ENCODE peak calls at places on chromosome 5, in ten cellular contexts. P, H, A, D, L, J, I, C, B and N are unnamed samples.

GRCh38 chr5:74521401-74521800 is 119.1 kb downstream of the ENC1 start:
- DNase-seq in P (no peak), H (no peak), A (no peak), D (no peak), L (no peak), J (no peak), I (no peak), C (no peak), B (no peak), N (no peak)

GRCh38 chr5:142507528-142507927 is 178.4 kb downstream of the FGF1 start:
- DNase-seq in P (no peak), H (no peak), A (no peak), D (peak), L (no peak), J (no peak), I (no peak), C (no peak), B (no peak), N (no peak)

GRCh38 chr5:156617426-156617825 is 232.7 kb upstream of the PPP1R2B start:
- DNase-seq in P (no peak), H (no peak), A (no peak), D (no peak), L (no peak), J (no peak), I (no peak), C (no peak), B (no peak), N (no peak)

GRCh38 chr5:3365501-3366215 is 230.0 kb upstream of the IRX1 start:
- DNase-seq in P (no peak), H (no peak), A (no peak), D (no peak), L (no peak), J (no peak), I (no peak), C (no peak), B (no peak), N (peak)

GRCh38 chr5:81755320-81755719 is 4.4 kb upstream of the SSBP2 start:
- DNase-seq in P (no peak), H (peak), A (peak), D (peak), L (no peak), J (peak), I (no peak), C (peak), B (peak), N (no peak)

GRCh38 chr5:68161156-68161555 is 54.4 kb upstream of the PIK3R1 start:
- DNase-seq in P (no peak), H (no peak), A (no peak), D (no peak), L (no peak), J (no peak), I (no peak), C (no peak), B (no peak), N (no peak)

GRCh38 chr5:134547999-134548626 is 22.6 kb downstream of the JADE2 start:
- DNase-seq in P (no peak), H (no peak), A (no peak), D (no peak), L (no peak), J (no peak), I (no peak), C (no peak), B (no peak), N (no peak)

GRCh38 chr5:168965638-168966037 is 335.3 kb downstream of the SLIT3 start:
- DNase-seq in P (no peak), H (no peak), A (no peak), D (no peak), L (no peak), J (no peak), I (no peak), C (no peak), B (no peak), N (no peak)

GRCh38 chr5:43041669-43042175 is 1.6 kb upstream of the ANXA2R start:
- DNase-seq in P (no peak), H (peak), A (no peak), D (peak), L (peak), J (peak), I (no peak), C (peak), B (no peak), N (no peak)
- TF ChIP-seq CTCF in P (no peak), H (no peak), A (no peak), D (no peak), L (no peak), J (no peak), I (no peak), C (no peak), B (no peak), N (no peak)

DNA sequence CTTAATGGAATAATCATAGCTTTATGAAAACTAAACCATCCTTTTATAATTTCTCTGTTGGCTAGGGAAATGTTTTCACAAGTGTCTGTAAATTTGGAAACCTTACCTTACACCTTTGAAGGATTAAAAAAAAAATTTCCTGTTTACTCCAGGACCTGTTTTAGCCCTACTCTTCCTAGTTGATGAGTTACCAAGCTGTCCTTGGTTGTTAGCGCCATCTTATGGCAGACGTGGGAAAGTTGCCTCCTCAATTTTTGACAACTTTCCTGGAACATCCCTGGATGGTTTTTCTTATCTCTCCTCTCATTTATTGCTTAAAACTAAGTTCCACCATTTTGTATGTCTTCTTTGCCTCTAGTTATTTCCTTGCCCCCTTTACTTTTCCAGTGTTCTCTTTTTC is 25.7 kb downstream of the ZSWIM6 start:
- DNase-seq in P (no peak), H (no peak), A (peak), D (no peak), L (no peak), J (no peak), I (no peak), C (peak), B (no peak), N (no peak)
- TF ChIP-seq CTCF in P (peak), H (peak), A (peak), D (no peak), L (peak), J (peak), I (no peak), C (peak), B (no peak), N (peak)

GRCh38 chr5:96808541-96808828 is 740 bp upstream of the ERAP1 start:
- DNase-seq in P (no peak), H (no peak), A (no peak), D (no peak), L (no peak), J (no peak), I (no peak), C (no peak), B (no peak), N (no peak)

GRCh38 chr5:96808868-96809558 is 1.3 kb upstream of the ERAP1 start:
- DNase-seq in P (no peak), H (no peak), A (no peak), D (no peak), L (no peak), J (no peak), I (no peak), C (no peak), B (no peak), N (no peak)

GRCh38 chr5:96812851-96813250 is 5.1 kb upstream of the ERAP1 start:
- DNase-seq in P (no peak), H (no peak), A (no peak), D (no peak), L (no peak), J (no peak), I (no peak), C (no peak), B (no peak), N (no peak)

GRCh38 chr5:96809898-96810297 is 2.2 kb upstream of the ERAP1 start:
- DNase-seq in P (peak), H (no peak), A (no peak), D (no peak), L (no peak), J (no peak), I (no peak), C (no peak), B (no peak), N (no peak)

GRCh38 chr5:96807099-96807654 is 568 bp downstream of the ERAP1 start:
- DNase-seq in P (peak), H (peak), A (no peak), D (peak), L (peak), J (no peak), I (peak), C (peak), B (no peak), N (peak)
- TF ChIP-seq CTCF in P (no peak), H (no peak), A (no peak), D (no peak), L (no peak), J (no peak), I (no peak), C (no peak), B (no peak), N (no peak)

DNA sequence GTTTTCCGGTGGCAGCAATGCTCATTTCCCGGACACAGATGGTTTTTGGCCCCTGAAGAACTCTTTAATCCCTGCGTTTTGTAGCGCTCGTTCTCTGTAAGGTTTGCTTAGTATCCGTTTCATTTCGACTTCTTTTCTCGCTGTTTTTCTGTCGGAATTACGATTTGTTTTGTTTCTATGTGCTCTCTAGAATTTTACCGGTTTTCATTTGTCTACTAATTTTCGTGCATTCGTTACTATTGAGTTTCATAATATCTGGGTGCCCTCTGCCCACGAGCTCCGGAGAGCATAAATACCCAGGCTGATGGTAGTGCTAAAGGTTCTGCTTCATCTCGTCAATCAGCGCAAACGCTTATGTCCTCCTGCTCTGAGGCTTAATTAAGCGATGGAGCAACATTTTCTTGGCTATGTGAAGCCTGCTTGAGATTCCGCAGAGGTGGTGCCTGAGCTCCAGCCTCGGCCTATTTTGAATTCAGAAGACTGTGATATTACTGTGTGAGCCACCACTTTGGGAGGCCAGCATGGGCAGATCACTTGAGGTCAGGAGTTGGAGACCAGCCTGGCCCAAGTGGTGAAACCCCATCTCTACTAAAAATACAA is 44.9 kb downstream of the ANXA2R start:
- DNase-seq in P (no peak), H (peak), A (no peak), D (no peak), L (no peak), J (no peak), I (no peak), C (no peak), B (no peak), N (no peak)
- TF ChIP-seq CTCF in P (no peak), H (no peak), A (no peak), D (no peak), L (no peak), J (no peak), I (no peak), C (no peak), B (no peak), N (no peak)